ENCODE peak calls at places on chromosomes 7 and 10, in six cellular contexts. S is prostate gland, Q is hepatocyte, H is tibial artery, V is AG04450, D is SK-N-SH. R is an unnamed sample.

GRCh38 chr10:126663880-126664279 is 6.6 kb downstream of the C10orf90 start:
- DNase-seq in S (no peak), H (no peak), Q (no peak), D (no peak), V (no peak), R (peak)

GRCh38 chr7:105315357-105315756 is 73.4 kb downstream of the SRPK2 start:
- DNase-seq in S (no peak), D (no peak), Q (no peak), V (no peak), H (no peak), R (no peak)

GRCh38 chr7:47846117-47846836 is 102.0 kb downstream of the PKD1L1 start:
- DNase-seq in D (no peak), Q (no peak), S (no peak), V (no peak), H (no peak), R (peak)

GRCh38 chr10:775245-776075 is 86.0 kb upstream of the DIP2C start:
- DNase-seq in H (peak), D (no peak), V (no peak), Q (no peak), S (no peak), R (no peak)

GRCh38 chr7:28069788-28070187 is 110.8 kb downstream of the JAZF1 start:
- DNase-seq in S (no peak), H (peak), Q (peak), V (no peak), D (no peak), R (no peak)

GRCh38 chr7:105723582-105723981 is 142.3 kb upstream of the EFCAB10 start:
- DNase-seq in D (no peak), V (no peak), Q (no peak), H (no peak), S (no peak), R (no peak)

GRCh38 chr7:137882261-137882668 is 35.5 kb upstream of the DGKI start:
- DNase-seq in V (peak), Q (no peak), D (peak), S (no peak), H (no peak), R (peak)

GRCh38 chr10:110358869-110359629 is 54.3 kb upstream of the SMNDC1 start:
- DNase-seq in D (no peak), S (peak), V (no peak), H (no peak), Q (no peak), R (no peak)

GRCh38 chr10:74432841-74433594 is 282.0 kb downstream of the ADK start:
- DNase-seq in S (no peak), Q (peak), V (peak), H (no peak), D (peak), R (no peak)

GRCh38 chr10:5549462-5550249 is 24.9 kb downstream of the CALML3 start:
- DNase-seq in S (no peak), Q (no peak), H (no peak), D (no peak), V (no peak), R (no peak)

GRCh38 chr7:92061154-92061553 is 73.1 kb downstream of the CYP51A1 start:
- DNase-seq in D (no peak), V (no peak), S (no peak), H (no peak), Q (no peak), R (no peak)

GRCh38 chr10:103960103-103960502 is 6.8 kb upstream of the SLK start:
- DNase-seq in V (no peak), S (no peak), Q (no peak), H (no peak), D (no peak), R (no peak)

GRCh38 chr10:80497187-80498038 is 40.3 kb upstream of the SH2D4B start:
- DNase-seq in S (no peak), V (no peak), H (peak), D (no peak), Q (no peak), R (peak)

GRCh38 chr7:152913492-152913891 is 153.9 kb downstream of the ACTR3B start:
- DNase-seq in V (no peak), H (no peak), Q (no peak), D (no peak), S (no peak), R (no peak)

GRCh38 chr10:61888744-61889143 is 12.8 kb upstream of the ARID5B start:
- DNase-seq in Q (no peak), D (no peak), H (no peak), V (no peak), S (no peak), R (no peak)

GRCh38 chr10:14584643-14585042 is 190.1 kb downstream of the FAM107B start:
- DNase-seq in S (no peak), Q (no peak), D (no peak), H (no peak), V (no peak), R (no peak)

GRCh38 chr10:73262105-73262730 is 9.8 kb upstream of the MRPS16 start:
- DNase-seq in H (no peak), D (no peak), Q (no peak), V (peak), S (no peak), R (peak)

GRCh38 chr10:124058346-124059003 is 34.9 kb downstream of the CHST15 start:
- DNase-seq in S (no peak), Q (no peak), D (no peak), H (no peak), V (no peak), R (no peak)

GRCh38 chr10:71770255-71770654 is 3.1 kb downstream of the VSIR start:
- DNase-seq in V (no peak), H (no peak), S (no peak), D (no peak), Q (no peak), R (peak)

GRCh38 chr10:23412223-23412622 is 26.7 kb upstream of the OTUD1 start:
- DNase-seq in Q (no peak), V (no peak), D (no peak), S (no peak), H (no peak), R (peak)

GRCh38 chr10:97520978-97521761 is 22.4 kb downstream of the UBTD1 start:
- DNase-seq in V (no peak), D (no peak), Q (no peak), S (no peak), H (no peak), R (no peak)

GRCh38 chr7:27163776-27164380 is 1.5 kb downstream of the HOXA9 start:
- DNase-seq in V (no peak), D (no peak), Q (no peak), H (no peak), S (no peak), R (no peak)

GRCh38 chr7:154953006-154953684 is 49.8 kb downstream of the PAXIP1 start:
- DNase-seq in D (peak), Q (peak), S (no peak), H (peak), V (no peak), R (peak)

GRCh38 chr10:127971973-127972615 is 65.2 kb downstream of the PTPRE start:
- DNase-seq in Q (no peak), D (no peak), V (no peak), S (no peak), H (no peak), R (no peak)

GRCh38 chr7:140635345-140635744 is 5.3 kb downstream of the DENND2A start:
- DNase-seq in S (no peak), D (peak), V (no peak), H (no peak), Q (no peak), R (no peak)

GRCh38 chr10:34628174-34628802 is 186.8 kb downstream of the PARD3 start:
- DNase-seq in S (no peak), Q (peak), V (no peak), D (peak), H (peak), R (peak)

GRCh38 chr7:945556-946255 is 8.8 kb downstream of the ADAP1 start:
- DNase-seq in D (no peak), V (no peak), Q (peak), S (peak), H (no peak), R (no peak)

GRCh38 chr10:123227706-123228105 is 73.5 kb downstream of the BUB3 start:
- DNase-seq in H (no peak), Q (no peak), D (no peak), V (no peak), S (no peak), R (no peak)

GRCh38 chr10:67079126-67079525 is 153.3 kb downstream of the LRRTM3 start:
- DNase-seq in D (peak), V (no peak), H (peak), S (no peak), Q (peak), R (peak)

GRCh38 chr7:134703781-134704180 is 57.1 kb downstream of the BPGM start:
- DNase-seq in Q (no peak), V (no peak), D (no peak), S (no peak), H (peak), R (peak)
- H3K27ac ChIP-seq in Q (peak), V (no peak), D (no peak), S (peak), H (peak), R (peak)

GRCh38 chr7:24717247-24717622 is 40.0 kb downstream of the GSDME start:
- DNase-seq in Q (no peak), D (no peak), S (no peak), V (no peak), H (no peak), R (no peak)

GRCh38 chr7:24716480-24717246 is 40.6 kb downstream of the GSDME start:
- DNase-seq in Q (no peak), S (no peak), D (no peak), V (no peak), H (no peak), R (no peak)

GRCh38 chr7:24715171-24715570 is 42.1 kb downstream of the GSDME start:
- DNase-seq in Q (no peak), H (no peak), V (no peak), S (no peak), D (no peak), R (no peak)

GRCh38 chr7:24714676-24715010 is 42.6 kb downstream of the GSDME start:
- DNase-seq in Q (no peak), D (no peak), V (no peak), H (no peak), S (no peak), R (no peak)

DNA sequence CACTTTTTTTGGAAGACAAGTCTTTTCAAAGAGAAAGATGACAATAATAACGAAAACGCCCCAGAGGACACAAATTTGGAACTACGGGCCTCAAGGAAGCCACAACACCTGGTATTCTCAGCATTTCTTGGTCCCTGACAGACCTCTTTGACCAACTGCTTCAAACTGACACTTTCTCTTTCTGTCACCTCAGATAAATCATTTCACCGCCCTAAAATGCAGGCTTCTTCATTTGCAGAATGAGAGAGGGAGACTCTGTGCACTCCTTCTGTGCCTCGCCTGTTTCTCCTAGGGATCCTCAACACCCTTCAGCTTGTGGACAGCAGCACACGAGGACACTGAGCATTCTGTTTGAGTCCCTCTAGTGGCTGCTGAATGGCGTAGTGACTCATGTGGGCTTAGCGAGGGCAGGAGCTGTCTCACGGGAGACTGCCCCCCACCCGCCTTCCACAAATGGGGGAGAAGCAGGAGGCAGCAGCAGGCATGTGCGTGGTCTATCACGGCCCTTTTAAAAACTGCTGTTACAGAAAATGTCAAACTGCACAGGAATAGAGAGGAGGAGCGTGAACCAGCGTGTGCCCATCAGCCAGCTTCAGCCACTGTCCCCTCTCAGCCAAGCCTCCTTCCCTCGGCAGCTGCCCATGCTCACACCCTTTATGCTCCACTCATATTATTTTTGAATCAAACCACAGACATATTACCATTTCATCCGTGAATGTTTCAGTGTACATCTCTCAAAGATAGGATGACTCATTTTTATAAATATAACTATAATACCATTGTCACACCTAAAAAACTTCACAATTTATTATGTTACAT is 41.4 kb downstream of the GSDME start:
- DNase-seq in V (no peak), S (no peak), H (no peak), Q (peak), D (peak), R (peak)
- TF ChIP-seq CTCF in V (peak), S (no peak), H (no peak), Q (peak), D (peak), R (peak)

DNA sequence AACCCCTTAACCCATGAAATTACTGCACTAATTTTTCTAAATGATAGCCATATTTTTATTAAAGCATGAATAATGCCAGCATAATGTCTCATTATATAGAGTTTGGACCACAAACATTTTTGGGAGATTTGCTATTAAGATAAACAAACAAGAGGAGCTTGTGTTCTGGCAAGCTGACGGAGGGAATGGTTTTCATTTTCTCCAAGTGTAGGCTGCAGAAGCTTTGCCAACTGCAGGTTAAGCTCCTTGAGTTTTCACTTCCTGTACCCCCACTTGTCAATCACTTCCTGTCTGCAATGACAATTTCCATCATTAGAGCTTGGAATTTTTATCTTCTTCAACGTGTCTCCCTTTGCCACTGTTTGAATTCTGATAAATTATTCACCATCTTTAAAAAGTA is 13.4 kb downstream of the EBF3 start:
- DNase-seq in S (no peak), Q (no peak), D (no peak), V (no peak), H (no peak), R (no peak)
- H3K27ac ChIP-seq in S (no peak), Q (peak), D (no peak), V (no peak), H (no peak), R (no peak)

GRCh38 chr10:86399514-86399878 is 32.9 kb upstream of the GRID1 start:
- DNase-seq in H (no peak), V (no peak), Q (no peak), D (no peak), S (no peak), R (no peak)

GRCh38 chr10:86399879-86400704 is 33.5 kb upstream of the GRID1 start:
- DNase-seq in D (peak), H (peak), Q (peak), S (peak), V (peak), R (peak)

GRCh38 chr10:86402283-86402931 is 35.8 kb upstream of the GRID1 start:
- DNase-seq in Q (no peak), V (no peak), D (no peak), H (no peak), S (no peak), R (no peak)

GRCh38 chr10:86401588-86402282 is 35.1 kb upstream of the GRID1 start:
- DNase-seq in S (no peak), V (no peak), D (peak), Q (peak), H (no peak), R (no peak)

GRCh38 chr10:86400705-86401587 is 34.4 kb upstream of the GRID1 start:
- DNase-seq in D (peak), Q (peak), H (peak), V (no peak), S (peak), R (no peak)
- TF ChIP-seq CTCF in D (peak), Q (peak), H (peak), V (peak), S (no peak), R (peak)

DNA sequence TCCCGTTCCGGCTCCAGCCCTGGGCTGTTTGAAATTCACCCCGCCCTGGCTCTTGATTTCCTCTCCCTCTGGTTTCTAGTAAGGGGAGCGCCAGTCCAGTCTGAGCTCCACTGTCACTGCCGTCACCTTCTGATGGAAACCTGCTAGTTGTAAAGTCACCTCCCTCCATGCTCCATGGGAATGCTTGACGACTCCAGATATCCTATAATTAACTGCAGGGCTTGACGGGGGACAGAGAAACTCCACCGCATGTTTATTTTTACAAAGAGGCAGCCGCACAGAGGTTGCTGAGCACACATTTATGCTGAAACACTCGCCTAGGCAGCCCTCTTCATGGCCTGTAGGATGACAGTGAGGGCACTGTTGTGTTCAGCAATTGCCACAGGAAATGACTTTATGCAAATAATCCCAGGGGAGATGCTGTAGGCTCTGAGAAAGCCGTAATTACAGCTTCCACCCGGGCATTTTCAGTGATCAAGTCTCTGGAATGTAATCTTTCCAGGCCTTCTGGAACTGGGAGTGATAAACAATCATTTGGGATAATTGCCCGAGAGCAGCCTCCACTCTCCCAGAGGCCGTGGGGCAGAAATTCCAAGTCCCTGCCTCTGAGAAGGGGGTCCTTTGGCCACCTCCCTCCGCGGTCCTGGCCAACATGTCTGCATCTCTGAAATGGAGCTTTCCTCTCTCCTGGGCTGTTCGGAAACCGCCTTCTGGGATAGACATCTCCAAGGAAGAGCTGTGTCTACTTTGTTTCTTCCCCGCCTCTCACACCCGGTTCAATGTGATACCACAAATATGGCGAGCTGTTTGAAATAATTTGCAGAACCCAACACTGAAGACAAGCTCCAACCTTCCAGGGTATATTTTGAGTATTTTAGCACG is 300.5 kb downstream of the KLF6 start:
- DNase-seq in D (no peak), S (no peak), Q (no peak), V (no peak), H (no peak), R (peak)
- H3K27ac ChIP-seq in D (no peak), S (no peak), Q (peak), V (peak), H (no peak), R (no peak)

DNA sequence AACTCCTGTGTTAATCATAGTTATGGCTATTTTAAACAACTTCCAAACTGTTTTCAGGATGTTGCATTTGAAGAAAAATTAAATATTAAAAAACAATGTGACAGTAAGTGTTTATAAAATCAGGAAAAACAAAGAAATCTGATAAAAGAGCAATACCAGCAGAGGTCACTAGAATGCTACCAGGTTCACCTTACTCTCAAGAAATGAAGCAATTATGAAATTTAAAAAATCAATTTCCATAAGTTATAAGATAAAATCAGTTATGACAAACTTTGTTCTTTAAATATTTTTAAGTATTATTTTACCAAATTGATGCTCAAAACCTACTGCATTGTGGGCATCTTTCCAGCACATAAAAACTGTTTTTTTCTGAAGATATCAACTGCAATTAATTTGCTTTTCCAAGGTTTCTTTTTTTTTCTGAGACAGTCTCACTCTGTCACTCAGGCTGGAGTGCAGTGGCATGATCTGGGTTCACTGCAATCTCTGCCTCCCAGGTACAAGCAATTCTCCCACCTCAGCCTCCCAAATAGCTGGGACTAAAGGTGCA is 50.7 kb upstream of the RHEB start:
- DNase-seq in S (no peak), V (no peak), Q (no peak), H (no peak), D (no peak), R (no peak)
- TF ChIP-seq CTCF in S (peak), V (peak), Q (peak), H (peak), D (peak), R (peak)

R was measured in brain microvascular endothelial cell.